ENCODE peak calls at places on chromosomes 2 and 18, in five cellular contexts. B is ureter; O is activated CD4-positive, alpha-beta T cell treated with anti-CD3 and anti-CD28 coated beads for 24 hours; F is AG20443; D is NCI-H1694. M is an unnamed sample.

GRCh38 chr2:36294290-36294689 is 61.3 kb upstream of the CRIM1 start:
- DNase-seq in B (no peak), O (no peak), F (no peak), D (no peak), M (no peak)

GRCh38 chr18:8049147-8049546 is 482.0 kb downstream of the PTPRM start:
- DNase-seq in B (no peak), O (no peak), F (no peak), D (no peak), M (no peak)

GRCh38 chr2:128422571-128422970 is 103.9 kb upstream of the HS6ST1 start:
- DNase-seq in B (no peak), O (no peak), F (peak), D (no peak), M (no peak)

GRCh38 chr18:38011446-38011845 is 445.8 kb upstream of the CELF4 start:
- DNase-seq in B (no peak), O (no peak), F (no peak), D (no peak), M (no peak)

GRCh38 chr2:2729246-2729645 is 398.2 kb upstream of the MYT1L start:
- DNase-seq in B (no peak), O (no peak), F (no peak), D (no peak), M (no peak)

GRCh38 chr2:85741811-85742507 is 11.8 kb upstream of the ATOH8 start:
- DNase-seq in B (peak), O (no peak), F (peak), D (no peak), M (no peak)

GRCh38 chr2:114661926-114662670 is 219.7 kb downstream of the DPP10 start:
- DNase-seq in B (peak), O (no peak), F (peak), D (peak), M (peak)

GRCh38 chr2:191246820-191247380 is 1.7 kb downstream of the MYO1B start:
- DNase-seq in B (no peak), O (no peak), F (no peak), D (no peak), M (no peak)

GRCh38 chr2:216857131-216857550 is 2.7 kb downstream of the TNP1 start:
- DNase-seq in B (no peak), O (no peak), F (peak), D (no peak), M (no peak)

GRCh38 chr18:56112013-56112749 is 524.2 kb upstream of the TCF4 start:
- DNase-seq in B (no peak), O (no peak), F (no peak), D (no peak), M (no peak)

GRCh38 chr2:191922736-191923651 is 76.1 kb upstream of the CAVIN2 start:
- DNase-seq in B (no peak), O (no peak), F (no peak), D (no peak), M (no peak)

GRCh38 chr2:51013060-51013746 is 18.7 kb downstream of the NRXN1 start:
- DNase-seq in B (peak), O (no peak), F (no peak), D (peak), M (peak)

GRCh38 chr2:19801367-19802087 is 100.3 kb downstream of the TTC32 start:
- DNase-seq in B (peak), O (no peak), F (peak), D (no peak), M (no peak)

GRCh38 chr2:234555616-234556249 is 58.9 kb upstream of the ARL4C start:
- DNase-seq in B (no peak), O (no peak), F (peak), D (no peak), M (no peak)

GRCh38 chr2:210225461-210225798 is 183 bp upstream of the ACADL start:
- DNase-seq in B (no peak), O (no peak), F (no peak), D (peak), M (no peak)

GRCh38 chr2:88831792-88832248 is 140.3 kb downstream of the RPIA start:
- DNase-seq in B (no peak), O (peak), F (peak), D (no peak), M (no peak)

GRCh38 chr2:143261986-143262784 is 133.0 kb downstream of the ARHGAP15 start:
- DNase-seq in B (no peak), O (no peak), F (no peak), D (no peak), M (no peak)

GRCh38 chr2:237485304-237485703 is 1.7 kb upstream of the MLPH start:
- DNase-seq in B (no peak), O (no peak), F (no peak), D (no peak), M (no peak)

GRCh38 chr18:55586841-55587240 is 1.2 kb downstream of the TCF4 start:
- DNase-seq in B (no peak), O (no peak), F (peak), D (no peak), M (no peak)

M was measured in ecto neural progenitor cell.